ENCODE peak calls at places on chromosome 20, in five cellular contexts. K, B, C, T and J are unnamed samples.

GRCh38 chr20:62398120-62398821 is 8.8 kb downstream of the CABLES2 start:
- DNase-seq in K (no peak), B (no peak), C (no peak), T (no peak), J (no peak)

GRCh38 chr20:37955511-37955910 is 52.6 kb downstream of the VSTM2L start:
- DNase-seq in K (no peak), B (no peak), C (no peak), T (no peak), J (no peak)

GRCh38 chr20:56111951-56112730 is 106.8 kb upstream of the CBLN4 start:
- DNase-seq in K (no peak), B (no peak), C (no peak), T (no peak), J (no peak)

GRCh38 chr20:36817496-36817895 is 43.9 kb upstream of the DSN1 start:
- DNase-seq in K (no peak), B (no peak), C (no peak), T (no peak), J (no peak)

GRCh38 chr20:48841861-48842529 is 14.2 kb upstream of the PREX1 start:
- DNase-seq in K (no peak), B (no peak), C (no peak), T (no peak), J (no peak)

GRCh38 chr20:10447028-10447427 is 11.9 kb downstream of the SLX4IP start:
- DNase-seq in K (peak), B (peak), C (no peak), T (peak), J (no peak)

GRCh38 chr20:48789781-48790544 is 37.8 kb downstream of the PREX1 start:
- DNase-seq in K (no peak), B (no peak), C (no peak), T (no peak), J (no peak)

GRCh38 chr20:5885866-5886265 is 64.5 kb downstream of the TRMT6 start:
- DNase-seq in K (no peak), B (no peak), C (no peak), T (no peak), J (no peak)

GRCh38 chr20:45878076-45878731 is 2.8 kb upstream of the ZSWIM1 start:
- DNase-seq in K (no peak), B (no peak), C (no peak), T (no peak), J (no peak)

GRCh38 chr20:35870541-35871307 is 83.6 kb downstream of the SCAND1 start:
- DNase-seq in K (no peak), B (no peak), C (no peak), T (no peak), J (no peak)

GRCh38 chr20:41669708-41670263 is 51.6 kb upstream of the CHD6 start:
- DNase-seq in K (no peak), B (no peak), C (no peak), T (no peak), J (no peak)

GRCh38 chr20:33658510-33658909 is 3.6 kb upstream of the C20orf144 start:
- DNase-seq in K (no peak), B (no peak), C (no peak), T (no peak), J (no peak)

GRCh38 chr20:36043892-36044515 is 75.6 kb downstream of the CNBD2 start:
- DNase-seq in K (no peak), B (no peak), C (no peak), T (no peak), J (no peak)

GRCh38 chr20:6298049-6298448 is 175.2 kb upstream of the FERMT1 start:
- DNase-seq in K (no peak), B (no peak), C (no peak), T (no peak), J (no peak)

GRCh38 chr20:24987244-24987643 is 5.3 kb downstream of the APMAP start:
- DNase-seq in K (peak), B (no peak), C (no peak), T (peak), J (no peak)

GRCh38 chr20:46979603-46980241 is 85.1 kb downstream of the EYA2 start:
- DNase-seq in K (peak), B (no peak), C (no peak), T (no peak), J (no peak)

GRCh38 chr20:9071976-9072726 is 3.3 kb downstream of the PLCB4 start:
- DNase-seq in K (no peak), B (no peak), C (no peak), T (no peak), J (no peak)

GRCh38 chr20:48026981-48027592 is 241.8 kb upstream of the SULF2 start:
- DNase-seq in K (no peak), B (no peak), C (no peak), T (no peak), J (no peak)

GRCh38 chr20:41996951-41997350 is 378.8 kb upstream of the CHD6 start:
- DNase-seq in K (no peak), B (no peak), C (no peak), T (no peak), J (no peak)

GRCh38 chr20:8183526-8183925 is 51.5 kb downstream of the PLCB1 start:
- DNase-seq in K (no peak), B (no peak), C (no peak), T (no peak), J (no peak)

GRCh38 chr20:19560876-19561480 is 197.1 kb upstream of the RIN2 start:
- DNase-seq in K (no peak), B (no peak), C (no peak), T (no peak), J (no peak)

GRCh38 chr20:57507477-57507876 is 17.5 kb downstream of the CTCFL start:
- DNase-seq in K (no peak), B (no peak), C (no peak), T (no peak), J (no peak)

GRCh38 chr20:24708411-24709295 is 239.2 kb downstream of the SYNDIG1 start:
- DNase-seq in K (no peak), B (no peak), C (no peak), T (no peak), J (no peak)

GRCh38 chr20:42754713-42755112 is 435.0 kb downstream of the PTPRT start:
- DNase-seq in K (no peak), B (no peak), C (no peak), T (no peak), J (peak)

GRCh38 chr20:18048191-18048590 is 9.5 kb downstream of the OVOL2 start:
- DNase-seq in K (no peak), B (no peak), C (no peak), T (no peak), J (no peak)

GRCh38 chr20:18906046-18906445 is 92.5 kb downstream of the SCP2D1 start:
- DNase-seq in K (no peak), B (no peak), C (no peak), T (no peak), J (no peak)

GRCh38 chr20:7866279-7866678 is 74.0 kb downstream of the HAO1 start:
- DNase-seq in K (no peak), B (no peak), C (no peak), T (no peak), J (no peak)

GRCh38 chr20:48584391-48585249 is 243.2 kb downstream of the PREX1 start:
- DNase-seq in K (no peak), B (no peak), C (no peak), T (no peak), J (no peak)

GRCh38 chr20:49948809-49949507 is 12.8 kb downstream of the RNF114 start:
- DNase-seq in K (no peak), B (no peak), C (no peak), T (no peak), J (no peak)

GRCh38 chr20:3871549-3872265 is 17.5 kb upstream of the PANK2 start:
- DNase-seq in K (no peak), B (no peak), C (no peak), T (no peak), J (no peak)

GRCh38 chr20:7967199-7967844 is 27.1 kb upstream of the HAO1 start:
- DNase-seq in K (no peak), B (no peak), C (no peak), T (no peak), J (peak)

GRCh38 chr20:11401988-11402387 is 515.7 kb upstream of the BTBD3 start:
- DNase-seq in K (no peak), B (no peak), C (no peak), T (no peak), J (no peak)

GRCh38 chr20:58393299-58393698 is 4.3 kb downstream of the VAPB start:
- DNase-seq in K (no peak), B (no peak), C (no peak), T (no peak), J (no peak)

GRCh38 chr20:36644032-36644712 is 1.8 kb downstream of the SLA2 start:
- DNase-seq in K (peak), B (peak), C (no peak), T (peak), J (no peak)

GRCh38 chr20:62861732-62862336 is at the start of gene TCFL5:
- DNase-seq in K (peak), B (peak), C (no peak), T (peak), J (peak)

GRCh38 chr20:46681032-46681854 is 8.0 kb downstream of the TP53RK start:
- DNase-seq in K (peak), B (peak), C (no peak), T (peak), J (peak)

GRCh38 chr20:49676581-49677291 is 36.9 kb downstream of the B4GALT5 start:
- DNase-seq in K (peak), B (no peak), C (no peak), T (peak), J (no peak)